ENCODE peak calls at places on chromosomes 7 and 10, in four cellular contexts. U is K562, A is HCT116, Z is H1. I is an unnamed sample.

GRCh38 chr10:42975558-42976352 is 101.1 kb upstream of the RET start:
- DNase-seq in U (peak), A (peak), Z (no peak), I (peak)

GRCh38 chr10:37490266-37490665 is 364.9 kb downstream of the ANKRD30A start:
- DNase-seq in U (no peak), A (no peak), Z (no peak), I (no peak)

GRCh38 chr10:52523696-52524095 is 209.6 kb downstream of the DKK1 start:
- DNase-seq in U (no peak), A (no peak), Z (no peak), I (no peak)

GRCh38 chr10:44260286-44260928 is 124.5 kb downstream of the CXCL12 start:
- DNase-seq in U (no peak), A (no peak), Z (no peak), I (no peak)

GRCh38 chr10:36115364-36115763 is 473.3 kb upstream of the FZD8 start:
- DNase-seq in U (no peak), A (no peak), Z (no peak), I (no peak)

GRCh38 chr7:8627322-8627721 is 193.9 kb downstream of the NXPH1 start:
- DNase-seq in U (no peak), A (no peak), Z (no peak), I (no peak)

GRCh38 chr10:58517071-58517470 is 4.4 kb downstream of the BICC1 start:
- DNase-seq in U (no peak), A (no peak), Z (no peak), I (no peak)

GRCh38 chr10:24428410-24428782 is 219.5 kb downstream of the KIAA1217 start:
- DNase-seq in U (no peak), A (peak), Z (no peak), I (no peak)

GRCh38 chr7:15104411-15105092 is 202.0 kb upstream of the DGKB start:
- DNase-seq in U (no peak), A (no peak), Z (no peak), I (no peak)

GRCh38 chr7:74544706-74545469 is 91.2 kb downstream of the GTF2IRD1 start:
- DNase-seq in U (peak), A (peak), Z (peak), I (peak)

GRCh38 chr10:110612073-110612472 is 32.1 kb upstream of the RBM20 start:
- DNase-seq in U (no peak), A (no peak), Z (no peak), I (no peak)

GRCh38 chr7:97293031-97293430 is 175.5 kb downstream of the SDHAF3 start:
- DNase-seq in U (no peak), A (no peak), Z (no peak), I (no peak)

GRCh38 chr7:33996899-33997298 is 91.6 kb downstream of the BMPER start:
- DNase-seq in U (no peak), A (no peak), Z (no peak), I (no peak)

GRCh38 chr7:22561356-22561755 is 61.4 kb upstream of the STEAP1B start:
- DNase-seq in U (peak), A (no peak), Z (peak), I (peak)

GRCh38 chr7:33779216-33779615 is 126.1 kb upstream of the BMPER start:
- DNase-seq in U (no peak), A (no peak), Z (no peak), I (no peak)

GRCh38 chr10:50275650-50276235 is 24.4 kb upstream of the ASAH2 start:
- DNase-seq in U (peak), A (no peak), Z (peak), I (peak)

GRCh38 chr10:60290558-60290957 is 99.1 kb downstream of the ANK3 start:
- DNase-seq in U (peak), A (no peak), Z (no peak), I (no peak)

GRCh38 chr10:62374862-62375710 is 917 bp downstream of the ZNF365 start:
- DNase-seq in U (no peak), A (no peak), Z (no peak), I (no peak)

GRCh38 chr10:44339218-44339617 is 45.7 kb downstream of the CXCL12 start:
- DNase-seq in U (no peak), A (no peak), Z (no peak), I (no peak)

GRCh38 chr10:68301790-68302502 is 29.9 kb upstream of the HNRNPH3 start:
- DNase-seq in U (peak), A (peak), Z (no peak), I (peak)

GRCh38 chr10:80153460-80153859 is 20.9 kb downstream of the PLAC9 start:
- DNase-seq in U (no peak), A (no peak), Z (no peak), I (no peak)

GRCh38 chr10:5589963-5590511 is 65.3 kb downstream of the CALML3 start:
- DNase-seq in U (peak), A (no peak), Z (no peak), I (no peak)

GRCh38 chr7:36085096-36085495 is 68.0 kb upstream of the EEPD1 start:
- DNase-seq in U (no peak), A (no peak), Z (no peak), I (no peak)

GRCh38 chr10:99658622-99659030 is 683 bp upstream of the ENTPD7 start:
- DNase-seq in U (peak), A (peak), Z (peak), I (peak)

GRCh38 chr7:19772323-19772722 is 1.1 kb downstream of the TMEM196 start:
- DNase-seq in U (no peak), A (no peak), Z (no peak), I (no peak)

GRCh38 chr7:19773361-19773760 is at the start of gene TMEM196:
- DNase-seq in U (no peak), A (no peak), Z (peak), I (no peak)

GRCh38 chr7:19776981-19777380 is 3.6 kb upstream of the TMEM196 start:
- DNase-seq in U (no peak), A (no peak), Z (no peak), I (no peak)

GRCh38 chr7:19772858-19773337 is 519 bp downstream of the TMEM196 start:
- DNase-seq in U (no peak), A (no peak), Z (peak), I (no peak)
- TF ChIP-seq FOSL1 in U (no peak), A (no peak), Z (no peak), I (no peak)

GRCh38 chr10:48406204-48406603 is 99.7 kb downstream of the MAPK8 start:
- DNase-seq in U (peak), A (peak), Z (no peak), I (no peak)

GRCh38 chr10:48400850-48401220 is 94.4 kb downstream of the MAPK8 start:
- DNase-seq in U (no peak), A (no peak), Z (no peak), I (no peak)

GRCh38 chr10:48399551-48399950 is 93.1 kb downstream of the MAPK8 start:
- DNase-seq in U (no peak), A (no peak), Z (no peak), I (no peak)

GRCh38 chr10:48400129-48400849 is 93.8 kb downstream of the MAPK8 start:
- DNase-seq in U (peak), A (no peak), Z (no peak), I (no peak)

GRCh38 chr10:48404646-48405045 is 98.2 kb downstream of the MAPK8 start:
- DNase-seq in U (no peak), A (no peak), Z (no peak), I (no peak)
- TF ChIP-seq FOSL1 in U (no peak), A (no peak), Z (no peak), I (no peak)

GRCh38 chr7:30252885-30253795 is 31.3 kb upstream of the ZNRF2 start:
- DNase-seq in U (peak), A (no peak), Z (no peak), I (no peak)
- TF ChIP-seq FOSL1 in U (no peak), A (no peak), Z (no peak), I (no peak)

GRCh38 chr7:157864911-157865310 is 528.1 kb downstream of the DNAJB6 start:
- DNase-seq in U (no peak), A (no peak), Z (no peak), I (no peak)
- TF ChIP-seq FOSL1 in U (no peak), A (no peak), Z (no peak), I (no peak)

GRCh38 chr7:107638594-107638993 is 22.0 kb upstream of the SLC26A4 start:
- DNase-seq in U (no peak), A (no peak), Z (no peak), I (no peak)

GRCh38 chr7:107644704-107645083 is 15.9 kb upstream of the SLC26A4 start:
- DNase-seq in U (no peak), A (no peak), Z (no peak), I (no peak)

GRCh38 chr7:107643938-107644703 is 16.5 kb upstream of the SLC26A4 start:
- DNase-seq in U (no peak), A (no peak), Z (no peak), I (no peak)

GRCh38 chr7:107643407-107643806 is 17.2 kb upstream of the SLC26A4 start:
- DNase-seq in U (no peak), A (peak), Z (no peak), I (no peak)
- TF ChIP-seq FOSL1 in U (no peak), A (no peak), Z (no peak), I (no peak)

GRCh38 chr10:96378741-96379140 is 19.9 kb upstream of the OPALIN start:
- DNase-seq in U (no peak), A (no peak), Z (no peak), I (no peak)
- TF ChIP-seq FOSL1 in U (no peak), A (no peak), Z (no peak), I (no peak)

DNA sequence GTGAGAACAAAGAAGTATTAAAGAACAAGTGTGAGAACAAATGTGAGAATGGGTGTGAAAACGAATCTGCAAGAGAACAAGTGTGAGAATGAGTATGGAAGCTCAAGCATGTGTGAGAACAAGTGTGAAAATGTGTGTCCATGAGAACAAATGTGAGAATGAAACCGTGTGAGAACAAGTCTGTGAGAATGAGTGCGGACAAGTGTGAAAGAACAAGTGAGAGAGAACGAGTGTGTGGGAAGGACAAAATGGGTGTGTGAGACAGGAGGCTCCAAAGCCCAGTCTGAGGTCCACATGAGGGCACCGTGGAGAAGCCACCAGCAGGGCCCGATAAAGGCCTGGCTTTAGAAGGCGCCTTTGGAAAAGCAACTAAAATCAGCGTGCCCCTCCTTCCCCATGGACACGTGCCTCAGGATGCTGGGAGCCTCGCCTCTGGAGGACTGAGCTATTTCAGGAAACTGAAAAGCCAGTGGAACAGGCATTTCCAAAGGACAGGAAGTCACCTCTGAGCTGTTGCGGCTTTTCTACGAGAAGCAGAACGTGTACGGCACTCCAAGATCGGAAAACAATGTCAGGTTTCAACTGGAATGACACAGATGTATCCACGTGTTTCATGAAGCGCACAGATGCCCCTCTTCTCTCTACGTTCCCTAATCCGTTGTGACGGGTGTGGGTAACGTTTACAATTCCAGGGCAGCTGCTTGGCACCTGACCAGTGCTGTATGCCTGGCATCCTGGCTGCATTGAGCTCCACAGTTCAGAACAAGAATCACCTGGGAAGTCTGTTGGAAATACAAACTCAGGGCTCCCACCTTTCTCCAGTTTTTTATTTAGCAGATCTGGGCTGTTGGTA is 46.4 kb downstream of the ESYT2 start:
- DNase-seq in U (no peak), A (no peak), Z (peak), I (peak)
- TF ChIP-seq FOSL1 in U (no peak), A (no peak), Z (no peak), I (no peak)

GRCh38 chr7:25460426-25460825 is 232.1 kb upstream of the NPVF start:
- DNase-seq in U (no peak), A (no peak), Z (no peak), I (no peak)

GRCh38 chr7:25456467-25457171 is 228.3 kb upstream of the NPVF start:
- DNase-seq in U (no peak), A (no peak), Z (no peak), I (no peak)

GRCh38 chr7:25455649-25456251 is 227.5 kb upstream of the NPVF start:
- DNase-seq in U (no peak), A (no peak), Z (no peak), I (no peak)

DNA sequence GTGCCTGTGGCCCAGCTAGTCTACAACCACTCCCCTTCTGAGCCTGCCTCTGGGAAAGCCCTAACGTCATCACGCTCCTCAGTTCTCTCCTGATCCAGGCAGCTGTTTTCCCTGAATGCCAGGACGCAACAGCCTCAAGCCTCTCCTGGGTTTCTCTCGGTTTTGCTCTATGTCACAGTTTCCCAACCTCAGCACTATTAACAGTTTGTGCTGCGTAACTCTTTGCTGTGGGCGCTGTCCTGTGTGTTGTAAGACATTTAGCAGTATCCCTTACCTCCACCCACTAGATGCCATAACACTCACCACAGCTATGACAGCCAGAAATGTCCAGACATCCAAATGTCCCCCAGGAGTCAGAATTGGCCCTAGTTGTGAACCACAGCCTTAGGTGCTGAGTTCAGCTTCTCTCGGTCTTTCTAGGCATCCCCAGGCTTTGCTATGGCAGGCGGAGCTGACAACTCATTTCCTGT is 226.3 kb upstream of the NPVF start:
- DNase-seq in U (no peak), A (no peak), Z (no peak), I (no peak)
- TF ChIP-seq FOSL1 in U (no peak), A (no peak), Z (no peak), I (no peak)

I was measured in HepG2.